ENCODE peak calls at places on chromosome 11, in nine cellular contexts. W is G401; P is RWPE1; K is left ventricle myocardium inferior; X is hepatocyte; Q is globus pallidus; I is activated naive CD8-positive, alpha-beta T cell treated with anti-CD3 and anti-CD28 coated beads, Interleukin-2, amount 50 U/mL, for 24 hours; A is stimulated activated naive B cell treated with anti-CD40 and anti-IgM and Interleukin-4, amounts not matched to agents 10 μg/mL and 1 μg/mL and 100 μg/mL, for 72 hours; M is MG63. Y is an unnamed sample.

GRCh38 chr11:16804104-16804947 is 65.9 kb downstream of the C11orf58 start:
- DNase-seq in W (no peak), P (no peak), K (no peak), X (peak; percentile 33), Q (no peak), I (no peak), A (no peak), M (no peak), Y (no peak)

GRCh38 chr11:69377029-69377952 is 83.3 kb downstream of the MYEOV start:
- DNase-seq in W (no peak), P (peak; percentile 60), K (peak; percentile 8), X (no peak), Q (no peak), I (no peak), A (no peak), M (no peak), Y (no peak)

GRCh38 chr11:27391336-27392015 is 28.5 kb upstream of the CCDC34 start:
- DNase-seq in W (no peak), P (peak; percentile 3), K (no peak), X (no peak), Q (no peak), I (no peak), A (no peak), M (no peak), Y (no peak)

GRCh38 chr11:26828291-26828690 is 106.4 kb upstream of the SLC5A12 start:
- DNase-seq in W (no peak), P (no peak), K (no peak), X (no peak), Q (no peak), I (no peak), A (no peak), M (no peak), Y (no peak)

GRCh38 chr11:117597083-117597482 is 199.9 kb downstream of the DSCAML1 start:
- DNase-seq in W (no peak), P (peak; percentile 51), K (peak; percentile 47), X (peak; percentile 78), Q (no peak), I (peak; percentile 56), A (no peak), M (peak; percentile 33), Y (peak; percentile 36)

GRCh38 chr11:28878025-28878424 is 769.8 kb downstream of the METTL15 start:
- DNase-seq in W (no peak), P (peak; percentile 23), K (no peak), X (no peak), Q (no peak), I (no peak), A (no peak), M (no peak), Y (no peak)

GRCh38 chr11:103811870-103812509 is 224.4 kb upstream of the DDI1 start:
- DNase-seq in W (no peak), P (no peak), K (no peak), X (no peak), Q (no peak), I (no peak), A (no peak), M (no peak), Y (no peak)

GRCh38 chr11:107177106-107177477 is 158.8 kb upstream of the GUCY1A2 start:
- DNase-seq in W (no peak), P (no peak), K (no peak), X (no peak), Q (no peak), I (no peak), A (no peak), M (no peak), Y (no peak)

GRCh38 chr11:110294509-110294908 is 1.9 kb downstream of the RDX start:
- DNase-seq in W (no peak), P (no peak), K (no peak), X (no peak), Q (peak; percentile 67), I (no peak), A (no peak), M (no peak), Y (no peak)

GRCh38 chr11:67384851-67385366 is 6.9 kb upstream of the RAD9A start:
- DNase-seq in W (no peak), P (no peak), K (no peak), X (no peak), Q (peak; percentile 74), I (no peak), A (no peak), M (peak; percentile 79), Y (peak; percentile 34)

GRCh38 chr11:31802609-31802989 is 8.5 kb downstream of the PAX6 start:
- DNase-seq in W (peak; percentile 74), P (no peak), K (no peak), X (no peak), Q (no peak), I (no peak), A (no peak), M (no peak), Y (no peak)

GRCh38 chr11:9755561-9755960 is 91.7 kb downstream of the SWAP70 start:
- DNase-seq in W (no peak), P (no peak), K (no peak), X (no peak), Q (no peak), I (no peak), A (no peak), M (no peak), Y (peak; percentile 70)

GRCh38 chr11:65114538-65115171 is 2.8 kb downstream of the ZNHIT2 start:
- DNase-seq in W (no peak), P (no peak), K (no peak), X (no peak), Q (no peak), I (no peak), A (no peak), M (no peak), Y (no peak)

GRCh38 chr11:61290905-61291690 is 4.0 kb downstream of the VWCE start:
- DNase-seq in W (no peak), P (no peak), K (no peak), X (no peak), Q (no peak), I (peak; percentile 27), A (no peak), M (no peak), Y (no peak)

GRCh38 chr11:134511255-134511654 is 99.2 kb upstream of the B3GAT1 start:
- DNase-seq in W (no peak), P (no peak), K (no peak), X (no peak), Q (no peak), I (no peak), A (no peak), M (no peak), Y (no peak)

GRCh38 chr11:120125005-120125404 is 12.9 kb downstream of the TRIM29 start:
- DNase-seq in W (no peak), P (no peak), K (no peak), X (peak; percentile 65), Q (no peak), I (peak; percentile 4), A (no peak), M (peak; percentile 11), Y (no peak)

GRCh38 chr11:1050581-1051355 is 14.2 kb upstream of the MUC6 start:
- DNase-seq in W (peak; percentile 82), P (peak; percentile 89), K (peak; percentile 57), X (peak; percentile 84), Q (peak; percentile 19), I (peak; percentile 76), A (peak; percentile 71), M (peak; percentile 56), Y (peak; percentile 92)

GRCh38 chr11:32940865-32941264 is 48.3 kb downstream of the QSER1 start:
- DNase-seq in W (no peak), P (no peak), K (no peak), X (no peak), Q (no peak), I (no peak), A (no peak), M (no peak), Y (no peak)

GRCh38 chr11:106278391-106278790 is 200.9 kb downstream of the AASDHPPT start:
- DNase-seq in W (no peak), P (no peak), K (no peak), X (no peak), Q (no peak), I (no peak), A (no peak), M (no peak), Y (no peak)

GRCh38 chr11:7872913-7873312 is 58.2 kb downstream of the OR10A6 start:
- DNase-seq in W (no peak), P (peak; percentile 24), K (no peak), X (no peak), Q (no peak), I (no peak), A (no peak), M (no peak), Y (no peak)

GRCh38 chr11:44625759-44626523 is 60.5 kb downstream of the CD82 start:
- DNase-seq in W (no peak), P (no peak), K (no peak), X (peak; percentile 4), Q (no peak), I (no peak), A (peak; percentile 0), M (no peak), Y (peak; percentile 1)

GRCh38 chr11:107840120-107840479 is 18.5 kb downstream of the SLC35F2 start:
- DNase-seq in W (peak; percentile 18), P (no peak), K (no peak), X (no peak), Q (no peak), I (no peak), A (no peak), M (peak; percentile 76), Y (no peak)

GRCh38 chr11:113782134-113782533 is 2.5 kb downstream of the CLDN25 start:
- DNase-seq in W (no peak), P (no peak), K (no peak), X (no peak), Q (no peak), I (no peak), A (no peak), M (no peak), Y (no peak)

GRCh38 chr11:46381836-46382643 is 571 bp downstream of the MDK start:
- DNase-seq in W (no peak), P (no peak), K (no peak), X (no peak), Q (no peak), I (no peak), A (no peak), M (no peak), Y (peak; percentile 58)

GRCh38 chr11:108944486-108945178 is 279.8 kb downstream of the DDX10 start:
- DNase-seq in W (no peak), P (no peak), K (no peak), X (no peak), Q (no peak), I (no peak), A (no peak), M (no peak), Y (no peak)

GRCh38 chr11:91394073-91394717 is 830.4 kb upstream of the FAT3 start:
- DNase-seq in W (no peak), P (no peak), K (no peak), X (peak; percentile 16), Q (no peak), I (no peak), A (no peak), M (no peak), Y (no peak)

GRCh38 chr11:24375896-24376295 is 121.0 kb upstream of the LUZP2 start:
- DNase-seq in W (no peak), P (no peak), K (no peak), X (no peak), Q (no peak), I (no peak), A (no peak), M (no peak), Y (no peak)

GRCh38 chr11:73520358-73521061 is 77.4 kb downstream of the FAM168A start:
- DNase-seq in W (peak; percentile 61), P (no peak), K (no peak), X (no peak), Q (no peak), I (no peak), A (no peak), M (no peak), Y (no peak)

GRCh38 chr11:6538892-6539291 is 41.8 kb downstream of the DNHD1 start:
- DNase-seq in W (no peak), P (no peak), K (no peak), X (no peak), Q (no peak), I (no peak), A (no peak), M (no peak), Y (no peak)

GRCh38 chr11:13664351-13664750 is 4.1 kb upstream of the FAR1 start:
- DNase-seq in W (no peak), P (peak; percentile 15), K (no peak), X (no peak), Q (no peak), I (no peak), A (no peak), M (no peak), Y (no peak)

Y was measured in AG08396.